ENCODE peak calls at places on chromosomes 6 and 20, in five cellular contexts. One of them, this sample, is unnamed.

GRCh38 chr6:37131104-37131959 is 38.6 kb upstream of the PIM1 start:
- DNase-seq in ELR: no peak
- DNase-seq in activated T-cell treated with anti-CD3 and anti-CD28 coated beads, Interleukin-2, amount 50 U/mL, for 4 hours: no peak
- DNase-seq in B cell: no peak
- DNase-seq in RPMI7951: peak
- DNase-seq in this sample: no peak

GRCh38 chr20:15942130-15942529 is 631.1 kb downstream of the KIF16B start:
- DNase-seq in ELR: no peak
- DNase-seq in activated T-cell treated with anti-CD3 and anti-CD28 coated beads, Interleukin-2, amount 50 U/mL, for 4 hours: no peak
- DNase-seq in B cell: no peak
- DNase-seq in RPMI7951: no peak
- DNase-seq in this sample: peak

GRCh38 chr6:12962995-12963394 is 246.4 kb downstream of the PHACTR1 start:
- DNase-seq in ELR: peak
- DNase-seq in activated T-cell treated with anti-CD3 and anti-CD28 coated beads, Interleukin-2, amount 50 U/mL, for 4 hours: no peak
- DNase-seq in B cell: no peak
- DNase-seq in RPMI7951: peak
- DNase-seq in this sample: no peak

GRCh38 chr6:167424060-167424673 is 99.3 kb downstream of the TTLL2 start:
- DNase-seq in ELR: no peak
- DNase-seq in activated T-cell treated with anti-CD3 and anti-CD28 coated beads, Interleukin-2, amount 50 U/mL, for 4 hours: no peak
- DNase-seq in B cell: no peak
- DNase-seq in RPMI7951: no peak
- DNase-seq in this sample: no peak

GRCh38 chr6:127342946-127343752 is at the start of gene ECHDC1:
- DNase-seq in ELR: peak
- DNase-seq in activated T-cell treated with anti-CD3 and anti-CD28 coated beads, Interleukin-2, amount 50 U/mL, for 4 hours: peak
- DNase-seq in B cell: peak
- DNase-seq in RPMI7951: peak
- DNase-seq in this sample: peak

GRCh38 chr20:47784599-47785320 is 521 bp downstream of the SULF2 start:
- DNase-seq in ELR: peak
- DNase-seq in activated T-cell treated with anti-CD3 and anti-CD28 coated beads, Interleukin-2, amount 50 U/mL, for 4 hours: no peak
- DNase-seq in B cell: peak
- DNase-seq in RPMI7951: peak
- DNase-seq in this sample: peak

GRCh38 chr6:98137391-98137790 is 697.0 kb upstream of the POU3F2 start:
- DNase-seq in ELR: no peak
- DNase-seq in activated T-cell treated with anti-CD3 and anti-CD28 coated beads, Interleukin-2, amount 50 U/mL, for 4 hours: no peak
- DNase-seq in B cell: no peak
- DNase-seq in RPMI7951: no peak
- DNase-seq in this sample: no peak

GRCh38 chr6:71248866-71249265 is 39.7 kb upstream of the OGFRL1 start:
- DNase-seq in ELR: peak
- DNase-seq in activated T-cell treated with anti-CD3 and anti-CD28 coated beads, Interleukin-2, amount 50 U/mL, for 4 hours: no peak
- DNase-seq in B cell: no peak
- DNase-seq in RPMI7951: no peak
- DNase-seq in this sample: no peak

GRCh38 chr20:15618912-15619311 is 954.3 kb downstream of the KIF16B start:
- DNase-seq in ELR: peak
- DNase-seq in activated T-cell treated with anti-CD3 and anti-CD28 coated beads, Interleukin-2, amount 50 U/mL, for 4 hours: no peak
- DNase-seq in B cell: no peak
- DNase-seq in RPMI7951: peak
- DNase-seq in this sample: peak

GRCh38 chr20:19322061-19322985 is 109.9 kb downstream of the SLC24A3 start:
- DNase-seq in ELR: no peak
- DNase-seq in activated T-cell treated with anti-CD3 and anti-CD28 coated beads, Interleukin-2, amount 50 U/mL, for 4 hours: no peak
- DNase-seq in B cell: no peak
- DNase-seq in RPMI7951: peak
- DNase-seq in this sample: no peak

GRCh38 chr6:143999406-143999805 is 8.7 kb downstream of the PLAGL1 start:
- DNase-seq in ELR: peak
- DNase-seq in activated T-cell treated with anti-CD3 and anti-CD28 coated beads, Interleukin-2, amount 50 U/mL, for 4 hours: no peak
- DNase-seq in B cell: no peak
- DNase-seq in RPMI7951: peak
- DNase-seq in this sample: peak

GRCh38 chr6:109561844-109562243 is 78.8 kb upstream of the ZBTB24 start:
- DNase-seq in ELR: no peak
- DNase-seq in activated T-cell treated with anti-CD3 and anti-CD28 coated beads, Interleukin-2, amount 50 U/mL, for 4 hours: no peak
- DNase-seq in B cell: no peak
- DNase-seq in RPMI7951: no peak
- DNase-seq in this sample: no peak

GRCh38 chr6:160260283-160261119 is 1.9 kb upstream of the SLC22A2 start:
- DNase-seq in ELR: no peak
- DNase-seq in activated T-cell treated with anti-CD3 and anti-CD28 coated beads, Interleukin-2, amount 50 U/mL, for 4 hours: no peak
- DNase-seq in B cell: no peak
- DNase-seq in RPMI7951: no peak
- DNase-seq in this sample: peak

GRCh38 chr20:57022306-57022705 is 244.1 kb downstream of the BMP7 start:
- DNase-seq in ELR: no peak
- DNase-seq in activated T-cell treated with anti-CD3 and anti-CD28 coated beads, Interleukin-2, amount 50 U/mL, for 4 hours: no peak
- DNase-seq in B cell: no peak
- DNase-seq in RPMI7951: no peak
- DNase-seq in this sample: no peak

GRCh38 chr6:53894086-53894485 is 99.3 kb downstream of the LRRC1 start:
- DNase-seq in ELR: peak
- DNase-seq in activated T-cell treated with anti-CD3 and anti-CD28 coated beads, Interleukin-2, amount 50 U/mL, for 4 hours: no peak
- DNase-seq in B cell: no peak
- DNase-seq in RPMI7951: peak
- DNase-seq in this sample: peak

This sample was measured in PC-3.